ENCODE peak calls at places on chromosomes 16 and 17, in six cellular contexts. One of them, this sample, is unnamed.

GRCh38 chr16:66850115-66850815 is 6.1 kb downstream of the CA7 start:
- DNase-seq in cardiac fibroblast: no peak
- DNase-seq in IMR-90: no peak
- DNase-seq in HFFc6: no peak
- DNase-seq in left lung: no peak
- DNase-seq in ovary: no peak
- DNase-seq in this sample: peak; percentile 72

GRCh38 chr17:69250641-69251040 is 22.0 kb upstream of the ABCA10 start:
- DNase-seq in IMR-90: peak; percentile 30
- DNase-seq in left lung: no peak
- DNase-seq in HFFc6: peak; percentile 22
- DNase-seq in cardiac fibroblast: peak; percentile 23
- DNase-seq in ovary: no peak
- DNase-seq in this sample: no peak

GRCh38 chr16:49921791-49922456 is 66.0 kb upstream of the ZNF423 start:
- DNase-seq in cardiac fibroblast: peak; percentile 69
- DNase-seq in ovary: peak; percentile 59
- DNase-seq in left lung: peak; percentile 50
- DNase-seq in IMR-90: peak; percentile 17
- DNase-seq in HFFc6: peak; percentile 6
- DNase-seq in this sample: peak; percentile 75

GRCh38 chr16:57446530-57447141 is 549 bp downstream of the CIAPIN1 start:
- DNase-seq in IMR-90: peak; percentile 4
- DNase-seq in ovary: no peak
- DNase-seq in cardiac fibroblast: peak; percentile 41
- DNase-seq in HFFc6: peak; percentile 10
- DNase-seq in left lung: peak; percentile 46
- DNase-seq in this sample: no peak

GRCh38 chr17:63171428-63172205 is 205.6 kb downstream of the TANC2 start:
- DNase-seq in left lung: no peak
- DNase-seq in HFFc6: peak; percentile 51
- DNase-seq in IMR-90: peak; percentile 73
- DNase-seq in ovary: no peak
- DNase-seq in cardiac fibroblast: peak; percentile 56
- DNase-seq in this sample: no peak

GRCh38 chr17:13888043-13888442 is 181.3 kb upstream of the COX10 start:
- DNase-seq in ovary: peak; percentile 11
- DNase-seq in IMR-90: peak; percentile 35
- DNase-seq in cardiac fibroblast: peak; percentile 45
- DNase-seq in HFFc6: no peak
- DNase-seq in left lung: no peak
- DNase-seq in this sample: no peak

GRCh38 chr17:44830359-44831269 is 527 bp upstream of the GJC1 start:
- DNase-seq in left lung: no peak
- DNase-seq in HFFc6: no peak
- DNase-seq in ovary: no peak
- DNase-seq in IMR-90: no peak
- DNase-seq in cardiac fibroblast: peak; percentile 45
- DNase-seq in this sample: no peak

GRCh38 chr17:42380935-42381334 is 7.3 kb downstream of the STAT3 start:
- DNase-seq in HFFc6: no peak
- DNase-seq in cardiac fibroblast: no peak
- DNase-seq in left lung: no peak
- DNase-seq in IMR-90: no peak
- DNase-seq in ovary: no peak
- DNase-seq in this sample: no peak

GRCh38 chr17:50201226-50201854 is at the start of gene COL1A1:
- DNase-seq in left lung: peak; percentile 84
- DNase-seq in IMR-90: peak; percentile 90
- DNase-seq in cardiac fibroblast: peak; percentile 94
- DNase-seq in ovary: peak; percentile 96
- DNase-seq in HFFc6: peak; percentile 96
- DNase-seq in this sample: peak; percentile 98

GRCh38 chr17:80256034-80256350 is 4.7 kb upstream of the RNF213 start:
- DNase-seq in HFFc6: no peak
- DNase-seq in IMR-90: no peak
- DNase-seq in left lung: no peak
- DNase-seq in cardiac fibroblast: no peak
- DNase-seq in ovary: no peak
- DNase-seq in this sample: no peak

GRCh38 chr17:80254396-80255241 is 6.0 kb upstream of the RNF213 start:
- DNase-seq in ovary: no peak
- DNase-seq in HFFc6: peak; percentile 93
- DNase-seq in IMR-90: peak; percentile 91
- DNase-seq in left lung: peak; percentile 74
- DNase-seq in cardiac fibroblast: peak; percentile 79
- DNase-seq in this sample: no peak

GRCh38 chr17:80253631-80254395 is 6.8 kb upstream of the RNF213 start:
- DNase-seq in cardiac fibroblast: no peak
- DNase-seq in IMR-90: no peak
- DNase-seq in left lung: no peak
- DNase-seq in HFFc6: no peak
- DNase-seq in ovary: no peak
- DNase-seq in this sample: no peak

GRCh38 chr17:80251966-80252365 is 8.7 kb upstream of the RNF213 start:
- DNase-seq in IMR-90: no peak
- DNase-seq in left lung: no peak
- DNase-seq in cardiac fibroblast: no peak
- DNase-seq in HFFc6: no peak
- DNase-seq in ovary: no peak
- DNase-seq in this sample: no peak

GRCh38 chr17:80252871-80253270 is 7.8 kb upstream of the RNF213 start:
- DNase-seq in IMR-90: no peak
- DNase-seq in left lung: peak; percentile 79
- DNase-seq in ovary: no peak
- DNase-seq in HFFc6: no peak
- DNase-seq in cardiac fibroblast: peak; percentile 18
- DNase-seq in this sample: no peak
- TF ChIP-seq CTCF in IMR-90: peak; percentile 27
- TF ChIP-seq CTCF in left lung: peak; percentile 27
- TF ChIP-seq CTCF in ovary: no peak
- TF ChIP-seq CTCF in HFFc6: no peak
- TF ChIP-seq CTCF in cardiac fibroblast: peak; percentile 39
- TF ChIP-seq CTCF in this sample: peak; percentile 67

GRCh38 chr16:1964506-1965471 is at the start of gene RPS2:
- DNase-seq in ovary: peak; percentile 99
- DNase-seq in IMR-90: peak; percentile 98
- DNase-seq in left lung: peak; percentile 99
- DNase-seq in cardiac fibroblast: peak; percentile 99
- DNase-seq in HFFc6: peak; percentile 99
- DNase-seq in this sample: peak; percentile 100
- TF ChIP-seq CTCF in ovary: peak; percentile 39
- TF ChIP-seq CTCF in IMR-90: no peak
- TF ChIP-seq CTCF in left lung: no peak
- TF ChIP-seq CTCF in cardiac fibroblast: no peak
- TF ChIP-seq CTCF in HFFc6: no peak
- TF ChIP-seq CTCF in this sample: peak; percentile 35

GRCh38 chr17:81345211-81346089 is 49.8 kb upstream of the BAHCC1 start:
- DNase-seq in HFFc6: peak; percentile 93
- DNase-seq in ovary: peak; percentile 82
- DNase-seq in left lung: peak; percentile 84
- DNase-seq in cardiac fibroblast: peak; percentile 95
- DNase-seq in IMR-90: peak; percentile 87
- DNase-seq in this sample: no peak
- TF ChIP-seq CTCF in HFFc6: peak; percentile 63
- TF ChIP-seq CTCF in ovary: peak; percentile 66
- TF ChIP-seq CTCF in left lung: no peak
- TF ChIP-seq CTCF in cardiac fibroblast: peak; percentile 33
- TF ChIP-seq CTCF in IMR-90: peak; percentile 54
- TF ChIP-seq CTCF in this sample: peak; percentile 72

DNA sequence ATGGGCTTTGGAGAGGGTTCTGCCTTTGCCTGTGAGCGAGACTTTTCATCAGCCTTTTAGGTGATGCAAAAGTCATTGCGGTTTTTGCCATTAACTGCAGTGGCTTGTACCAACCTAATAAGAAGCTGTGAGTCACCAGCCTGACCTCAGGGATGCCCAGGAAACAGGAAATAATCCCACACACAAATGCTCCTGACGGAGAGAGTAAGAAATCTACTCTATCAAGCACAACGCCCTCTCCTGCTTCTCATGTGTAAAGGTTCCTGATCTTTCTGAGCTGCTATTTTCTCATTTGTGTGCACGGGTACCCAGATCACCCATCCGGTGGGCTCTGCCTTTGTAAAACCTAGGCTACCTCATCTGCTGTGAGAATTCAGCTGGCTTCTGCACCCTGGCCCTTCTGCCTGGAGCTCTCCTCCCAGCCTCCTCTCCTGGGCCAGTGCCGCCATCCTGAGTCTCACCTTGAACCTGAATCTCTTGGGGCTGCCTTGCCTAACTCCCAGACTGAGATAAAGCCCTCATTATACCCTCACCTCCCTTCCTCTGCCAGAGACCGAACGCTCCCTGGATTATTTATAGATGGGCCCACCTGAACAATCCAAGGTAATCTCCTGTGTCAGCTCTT is 299.7 kb downstream of the C16orf95 start:
- DNase-seq in cardiac fibroblast: peak; percentile 86
- DNase-seq in left lung: no peak
- DNase-seq in HFFc6: peak; percentile 81
- DNase-seq in ovary: no peak
- DNase-seq in IMR-90: peak; percentile 88
- DNase-seq in this sample: peak; percentile 56
- TF ChIP-seq CTCF in cardiac fibroblast: peak; percentile 39
- TF ChIP-seq CTCF in left lung: no peak
- TF ChIP-seq CTCF in HFFc6: peak; percentile 70
- TF ChIP-seq CTCF in ovary: no peak
- TF ChIP-seq CTCF in IMR-90: peak; percentile 59
- TF ChIP-seq CTCF in this sample: peak; percentile 80